ENCODE peak calls at places on chromosomes 4 and X, in four cellular contexts. M is endothelial cell, H is HCT116, W is ELF-1. Z is an unnamed sample.

GRCh38 chr4:169385356-169385755 is 114.6 kb upstream of the SH3RF1 start:
- DNase-seq in W (no peak), H (no peak), M (no peak), Z (no peak)

GRCh38 chr4:185011408-185011807 is 6.9 kb upstream of the HELT start:
- DNase-seq in W (peak; percentile 67), M (peak; percentile 79), H (peak; percentile 4), Z (peak; percentile 89)

GRCh38 chr4:169756971-169757574 is 671 bp downstream of the HPF1 start:
- DNase-seq in M (no peak), W (peak; percentile 6), H (no peak), Z (no peak)

GRCh38 chr4:82431026-82431745 is 796 bp downstream of the ENOPH1 start:
- DNase-seq in M (no peak), H (no peak), W (peak; percentile 60), Z (peak; percentile 75)

GRCh38 chr4:120299631-120300030 is 233.0 kb upstream of the MAD2L1 start:
- DNase-seq in W (no peak), H (no peak), M (no peak), Z (no peak)

GRCh38 chrX:144627947-144628346 is 619.4 kb upstream of the SPANXN1 start:
- DNase-seq in M (no peak), H (no peak), W (no peak), Z (no peak)

GRCh38 chr4:102089850-102090621 is 255.2 kb downstream of the SLC39A8 start:
- DNase-seq in M (no peak), H (no peak), W (no peak), Z (no peak)

GRCh38 chrX:38804481-38805293 is 3.4 kb downstream of the MID1IP1 start:
- DNase-seq in M (peak; percentile 34), W (peak; percentile 54), H (no peak), Z (peak; percentile 56)

GRCh38 chrX:39613508-39613921 is 484.2 kb downstream of the BCOR start:
- DNase-seq in H (no peak), W (peak; percentile 84), M (peak; percentile 21), Z (peak; percentile 81)

GRCh38 chr4:41428941-41429669 is 108.9 kb upstream of the LIMCH1 start:
- DNase-seq in H (no peak), W (no peak), M (no peak), Z (no peak)

GRCh38 chr4:177239878-177240277 is 69.8 kb upstream of the NEIL3 start:
- DNase-seq in M (no peak), W (no peak), H (no peak), Z (no peak)

GRCh38 chr4:30863031-30863430 is 142.9 kb downstream of the PCDH7 start:
- DNase-seq in M (no peak), W (no peak), H (no peak), Z (no peak)

GRCh38 chr4:120830204-120830603 is 92.3 kb downstream of the PRDM5 start:
- DNase-seq in M (no peak), H (no peak), W (no peak), Z (no peak)

GRCh38 chr4:2322801-2323200 is 60.9 kb upstream of the MXD4 start:
- DNase-seq in W (no peak), H (no peak), M (no peak), Z (no peak)

GRCh38 chr4:27149541-27150212 is 289.0 kb downstream of the STIM2 start:
- DNase-seq in W (no peak), H (no peak), M (no peak), Z (no peak)

GRCh38 chr4:36348403-36348938 is 67.1 kb downstream of the DTHD1 start:
- DNase-seq in M (no peak), H (no peak), W (no peak), Z (no peak)

GRCh38 chr4:79308087-79308486 is 17.8 kb downstream of the NAA11 start:
- DNase-seq in M (no peak), W (no peak), H (no peak), Z (no peak)

GRCh38 chr4:147361726-147362125 is 119.2 kb upstream of the EDNRA start:
- DNase-seq in H (peak; percentile 61), W (peak; percentile 1), M (no peak), Z (no peak)

GRCh38 chr4:139917896-139918295 is 236.1 kb downstream of the MAML3 start:
- DNase-seq in H (no peak), W (no peak), M (no peak), Z (no peak)

GRCh38 chr4:126890994-126891393 is 741.8 kb upstream of the INTU start:
- DNase-seq in H (no peak), M (no peak), W (peak; percentile 3), Z (peak; percentile 53)

GRCh38 chrX:16788477-16788876 is 2.2 kb downstream of the TXLNG start:
- DNase-seq in W (no peak), H (no peak), M (no peak), Z (peak; percentile 18)

GRCh38 chr4:8737601-8738279 is 133.9 kb downstream of the HMX1 start:
- DNase-seq in W (no peak), M (no peak), H (no peak), Z (no peak)

GRCh38 chr4:152021788-152022438 is 261.1 kb upstream of the GATB start:
- DNase-seq in H (no peak), W (no peak), M (no peak), Z (no peak)

GRCh38 chr4:40492747-40493146 is 136.9 kb downstream of the RBM47 start:
- DNase-seq in M (no peak), H (no peak), W (no peak), Z (no peak)

GRCh38 chr4:102525099-102525498 is 23.9 kb downstream of the NFKB1 start:
- DNase-seq in M (no peak), W (no peak), H (no peak), Z (no peak)

GRCh38 chr4:7212101-7212674 is 19.9 kb downstream of the SORCS2 start:
- DNase-seq in H (no peak), M (no peak), W (peak; percentile 36), Z (no peak)

GRCh38 chr4:12458621-12459020 is 1025.5 kb downstream of the RAB28 start:
- DNase-seq in H (no peak), M (no peak), W (no peak), Z (no peak)

GRCh38 chr4:152957437-152958185 is 21.5 kb downstream of the FHDC1 start:
- DNase-seq in W (peak; percentile 47), H (no peak), M (no peak), Z (peak; percentile 76)